ENCODE peak calls at places on chromosomes 6 and 20, in six cellular contexts. D, Z, P, M, Q and V are unnamed samples.
A peak's percentile ranks its signal among the peaks of the same experiment; 100 is the strongest.

GRCh38 chr6:17741507-17741906 is 34.8 kb upstream of the NUP153 start:
- DNase-seq in M (no peak), P (no peak), Z (no peak), Q (no peak), D (no peak), V (no peak)

GRCh38 chr6:156731436-156731835 is 45.7 kb upstream of the ARID1B start:
- DNase-seq in M (peak; percentile 63), P (peak; percentile 39), Z (no peak), D (peak; percentile 38), Q (no peak), V (no peak)

GRCh38 chr6:167906899-167907298 is 80.2 kb downstream of the AFDN start:
- DNase-seq in Z (peak; percentile 43), D (no peak), Q (no peak), P (peak; percentile 79), M (peak; percentile 37), V (no peak)

GRCh38 chr6:161301338-161301737 is 27.5 kb upstream of the AGPAT4 start:
- DNase-seq in Q (no peak), M (no peak), P (no peak), Z (no peak), D (no peak), V (no peak)

GRCh38 chr6:170480045-170480714 is 72.9 kb downstream of the PSMB1 start:
- DNase-seq in Z (peak; percentile 33), P (peak; percentile 15), M (peak; percentile 48), Q (no peak), D (no peak), V (no peak)

GRCh38 chr20:20489054-20489453 is 121.2 kb downstream of the INSM1 start:
- DNase-seq in D (no peak), P (peak; percentile 35), Z (no peak), M (no peak), Q (peak; percentile 64), V (peak; percentile 73)

GRCh38 chr6:7899889-7900213 is 10.7 kb downstream of the TXNDC5 start:
- DNase-seq in Q (no peak), P (no peak), Z (no peak), D (no peak), M (no peak), V (no peak)

GRCh38 chr6:37265876-37266275 is 7.9 kb upstream of the TMEM217 start:
- DNase-seq in M (no peak), D (no peak), Z (no peak), Q (no peak), P (no peak), V (no peak)

GRCh38 chr20:41137412-41138216 is at the start of gene PLCG1:
- DNase-seq in Q (peak; percentile 82), D (peak; percentile 73), Z (peak; percentile 91), P (peak; percentile 84), M (peak; percentile 93), V (peak; percentile 83)

GRCh38 chr20:15146948-15147347 is 809.5 kb upstream of the FLRT3 start:
- DNase-seq in P (no peak), Z (no peak), M (no peak), Q (no peak), D (no peak), V (no peak)

GRCh38 chr6:41958022-41958856 is 16.6 kb upstream of the CCND3 start:
- DNase-seq in Z (no peak), Q (no peak), P (no peak), M (no peak), D (no peak), V (no peak)

GRCh38 chr6:125046107-125046925 is 84.1 kb downstream of the RNF217 start:
- DNase-seq in D (no peak), Z (no peak), M (no peak), P (no peak), Q (no peak), V (no peak)

GRCh38 chr20:36386236-36386635 is 80.1 kb downstream of the DLGAP4 start:
- DNase-seq in D (no peak), Q (no peak), M (no peak), Z (no peak), P (no peak), V (no peak)

GRCh38 chr6:437042-437402 is 45.5 kb downstream of the IRF4 start:
- DNase-seq in Q (no peak), D (no peak), Z (no peak), P (no peak), M (no peak), V (no peak)

GRCh38 chr6:156538875-156539660 is 238.1 kb upstream of the ARID1B start:
- DNase-seq in Q (no peak), Z (no peak), D (peak; percentile 30), P (no peak), M (no peak), V (no peak)